ENCODE peak calls at places on chromosomes 6 and 20, in eight cellular contexts. U, C, N, S, X, R, E and Y are unnamed samples.
A peak's percentile ranks its signal among the peaks of the same experiment; 100 is the strongest.

GRCh38 chr6:170073846-170074245 is 217.0 kb downstream of the DLL1 start:
- DNase-seq in C (no peak), X (no peak), N (no peak), E (no peak), S (no peak), R (no peak), U (no peak), Y (no peak)

GRCh38 chr6:47188588-47189021 is 121.1 kb downstream of the TNFRSF21 start:
- DNase-seq in X (peak; percentile 62), R (no peak), E (peak; percentile 29), U (no peak), C (peak; percentile 46), N (peak; percentile 99), S (no peak), Y (no peak)

GRCh38 chr20:41862023-41862422 is 243.8 kb upstream of the CHD6 start:
- DNase-seq in X (no peak), R (no peak), C (no peak), S (no peak), U (no peak), N (no peak), E (no peak), Y (no peak)

GRCh38 chr6:138517635-138518034 is 18.3 kb upstream of the NHSL1 start:
- DNase-seq in U (no peak), C (peak; percentile 46), E (peak; percentile 55), S (no peak), R (peak; percentile 76), N (peak; percentile 48), X (peak; percentile 54), Y (peak; percentile 68)

GRCh38 chr6:11672261-11672660 is 106.3 kb downstream of the ADTRP start:
- DNase-seq in U (no peak), C (peak; percentile 51), N (no peak), X (no peak), S (no peak), R (no peak), E (no peak), Y (no peak)

GRCh38 chr20:17617212-17617867 is 47.5 kb downstream of the DSTN start:
- DNase-seq in S (no peak), X (peak; percentile 45), N (no peak), C (peak; percentile 21), E (peak; percentile 67), U (no peak), R (peak; percentile 48), Y (peak; percentile 62)

GRCh38 chr6:134372603-134373281 is 54.8 kb upstream of the SGK1 start:
- DNase-seq in U (peak; percentile 41), X (peak; percentile 89), E (peak; percentile 13), N (no peak), R (no peak), C (peak; percentile 70), S (peak; percentile 37), Y (no peak)

GRCh38 chr6:89840538-89840937 is 10.9 kb downstream of the CASP8AP2 start:
- DNase-seq in S (no peak), N (no peak), R (no peak), E (no peak), U (no peak), C (no peak), X (peak; percentile 49), Y (no peak)

GRCh38 chr20:63005862-63006564 is 751 bp downstream of the BHLHE23 start:
- DNase-seq in R (no peak), U (no peak), N (peak; percentile 34), S (no peak), C (peak; percentile 11), E (no peak), X (peak; percentile 14), Y (no peak)

GRCh38 chr6:16168858-16169257 is 40.0 kb downstream of the MYLIP start:
- DNase-seq in E (no peak), X (peak; percentile 65), N (no peak), C (peak; percentile 33), U (no peak), S (no peak), R (peak; percentile 48), Y (peak; percentile 17)

GRCh38 chr6:37860226-37860839 is 40.8 kb downstream of the ZFAND3 start:
- DNase-seq in S (no peak), X (peak; percentile 67), U (no peak), N (no peak), C (peak; percentile 59), R (peak; percentile 35), E (peak; percentile 41), Y (peak; percentile 24)

GRCh38 chr20:48776306-48776705 is 51.5 kb downstream of the PREX1 start:
- DNase-seq in E (no peak), C (peak; percentile 94), N (peak; percentile 7), X (peak; percentile 70), S (no peak), U (no peak), R (no peak), Y (no peak)

DNA sequence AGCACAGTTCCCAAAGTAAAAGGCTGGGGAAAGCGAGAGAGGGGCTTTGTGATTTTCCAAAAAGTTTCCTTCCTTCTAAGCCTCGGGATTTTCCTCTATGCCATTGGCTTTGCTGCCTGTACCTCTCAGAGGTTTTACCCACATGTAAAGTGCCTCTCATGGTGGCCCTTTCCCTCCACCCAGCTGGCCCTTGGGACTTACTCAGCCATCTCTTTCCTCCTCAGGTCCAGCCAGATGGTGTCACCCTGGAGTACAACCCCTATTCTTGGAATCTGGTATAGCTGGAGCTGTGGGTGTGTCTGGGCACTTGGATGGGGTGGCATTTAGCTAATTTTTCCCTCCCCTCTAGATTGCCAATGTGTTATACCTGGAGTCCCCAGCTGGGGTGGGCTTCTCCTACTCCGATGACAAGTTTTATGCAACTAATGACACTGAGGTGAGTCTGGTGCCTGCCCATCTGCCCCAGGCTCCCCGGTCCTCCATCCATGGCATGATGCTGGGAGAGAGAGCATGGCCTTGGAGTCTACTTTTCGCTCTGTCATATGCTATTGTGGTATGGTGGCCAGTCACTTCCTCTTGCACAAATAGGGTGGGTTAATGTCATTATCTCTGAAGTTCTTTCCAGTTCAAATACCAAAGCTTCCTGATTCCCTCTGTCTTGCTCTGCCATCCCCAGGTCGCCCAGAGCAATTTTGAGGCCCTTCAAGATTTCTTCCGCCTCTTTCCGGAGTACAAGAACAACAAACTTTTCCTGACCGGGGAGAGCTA is 1.1 kb downstream of the CTSA start:
- DNase-seq in X (peak; percentile 42), C (peak; percentile 34), E (peak; percentile 29), U (no peak), R (no peak), N (peak; percentile 24), S (no peak), Y (no peak)
- TF ChIP-seq CTCF in X (peak; percentile 28), C (peak; percentile 44), E (no peak), U (peak; percentile 34), R (no peak), N (no peak), S (no peak), Y (no peak)

GRCh38 chr6:44494011-44494501 is 106.5 kb downstream of the CDC5L start:
- DNase-seq in S (no peak), C (peak; percentile 73), R (no peak), E (no peak), U (peak; percentile 55), X (peak; percentile 74), N (peak; percentile 80), Y (no peak)
- TF ChIP-seq CTCF in S (peak; percentile 23), C (peak; percentile 34), R (peak; percentile 28), E (no peak), U (peak; percentile 29), X (peak; percentile 30), N (peak; percentile 5), Y (no peak)

GRCh38 chr6:169045486-169045885 is 208.2 kb downstream of the THBS2 start:
- DNase-seq in N (no peak), C (no peak), R (no peak), U (no peak), X (no peak), S (peak; percentile 45), E (no peak), Y (no peak)

GRCh38 chr6:169038691-169039090 is 215.0 kb downstream of the THBS2 start:
- DNase-seq in E (no peak), X (no peak), N (no peak), U (no peak), R (no peak), S (no peak), C (peak; percentile 48), Y (no peak)

GRCh38 chr6:169044376-169045230 is 209.0 kb downstream of the THBS2 start:
- DNase-seq in S (no peak), N (no peak), R (no peak), C (no peak), E (no peak), X (no peak), U (no peak), Y (no peak)

GRCh38 chr6:169041078-169041477 is 212.6 kb downstream of the THBS2 start:
- DNase-seq in C (no peak), R (no peak), S (no peak), E (no peak), N (no peak), U (no peak), X (no peak), Y (no peak)

GRCh38 chr6:169042061-169042460 is 211.6 kb downstream of the THBS2 start:
- DNase-seq in E (no peak), N (no peak), X (no peak), U (no peak), R (no peak), S (no peak), C (no peak), Y (no peak)
- TF ChIP-seq CTCF in E (no peak), N (no peak), X (no peak), U (no peak), R (no peak), S (no peak), C (no peak), Y (no peak)

DNA sequence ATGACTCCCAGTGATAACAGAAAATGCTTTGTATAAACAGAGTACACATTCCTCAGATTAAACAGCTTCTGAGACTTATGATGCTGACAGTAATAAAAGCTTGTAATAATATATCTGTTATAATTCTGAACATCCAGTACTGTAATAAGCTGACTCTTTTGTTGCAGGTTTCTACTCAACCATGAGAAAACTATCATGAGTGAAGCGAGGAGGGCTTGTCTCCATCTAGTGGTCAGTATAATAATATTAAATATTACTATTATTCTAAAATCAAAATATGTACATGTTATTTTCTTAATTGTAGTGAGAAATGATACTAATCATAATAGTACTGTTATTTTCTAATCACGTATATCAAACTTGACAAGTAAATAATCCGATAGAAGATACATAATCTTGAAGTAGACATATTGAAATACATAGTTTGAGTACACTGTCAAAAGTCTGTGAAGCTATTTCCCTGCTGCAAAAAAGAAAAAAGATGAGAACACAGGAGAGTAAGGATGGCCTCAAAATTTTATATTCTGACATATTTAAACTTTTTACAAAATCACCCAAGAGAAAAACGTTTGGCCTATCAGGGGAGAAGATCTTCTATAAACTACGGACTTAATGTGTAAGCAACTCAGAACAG is 183.1 kb downstream of the MOXD1 start:
- DNase-seq in X (peak; percentile 68), C (no peak), S (no peak), U (no peak), R (peak; percentile 33), N (no peak), E (no peak), Y (no peak)
- TF ChIP-seq CTCF in X (peak; percentile 51), C (peak; percentile 59), S (peak; percentile 52), U (peak; percentile 50), R (peak; percentile 84), N (peak; percentile 32), E (peak; percentile 34), Y (peak; percentile 44)

GRCh38 chr6:110049696-110050465 is 71.8 kb downstream of the GPR6 start:
- DNase-seq in S (no peak), C (no peak), U (no peak), E (no peak), R (no peak), X (no peak), N (no peak), Y (no peak)
- TF ChIP-seq CTCF in S (no peak), C (no peak), U (no peak), E (no peak), R (no peak), X (no peak), N (no peak), Y (no peak)

GRCh38 chr6:150741633-150742200 is 123.8 kb upstream of the MTHFD1L start:
- DNase-seq in C (no peak), R (peak; percentile 68), X (peak; percentile 18), E (peak; percentile 20), U (no peak), N (no peak), S (no peak), Y (peak; percentile 41)
- TF ChIP-seq CTCF in C (peak; percentile 18), R (peak; percentile 87), X (peak; percentile 34), E (peak; percentile 39), U (peak; percentile 25), N (peak; percentile 33), S (no peak), Y (peak; percentile 59)